ENCODE peak calls at places on chromosome 22, in six cellular contexts. Z is left ventricle myocardium inferior; O is CD8-positive, alpha-beta T cell; B is AG09309; S is fibroblast of mammary gland; X is GM12865. P is an unnamed sample.

GRCh38 chr22:47776329-47776728 is 1013.9 kb downstream of the TBC1D22A start:
- DNase-seq in O (no peak), B (no peak), S (no peak), X (no peak), Z (no peak), P (no peak)

GRCh38 chr22:45318558-45319318 is 9.0 kb downstream of the FAM118A start:
- DNase-seq in Z (no peak), O (peak), S (peak), B (peak), X (peak), P (no peak)

GRCh38 chr22:49583886-49584505 is 243.7 kb downstream of the BRD1 start:
- DNase-seq in O (no peak), X (no peak), Z (no peak), B (no peak), S (no peak), P (no peak)

GRCh38 chr22:41862160-41862529 is 29.2 kb downstream of the SREBF2 start:
- DNase-seq in X (peak), Z (no peak), O (peak), B (no peak), S (peak), P (no peak)

GRCh38 chr22:44671742-44672141 is 30.3 kb upstream of the PRR5 start:
- DNase-seq in S (peak), B (no peak), X (no peak), O (no peak), Z (no peak), P (no peak)

GRCh38 chr22:43263645-43264514 is 76.9 kb upstream of the TTLL12 start:
- DNase-seq in B (peak), Z (peak), X (peak), O (peak), S (peak), P (peak)

GRCh38 chr22:35637254-35637653 is 11.0 kb upstream of the APOL6 start:
- DNase-seq in X (no peak), Z (no peak), B (no peak), O (no peak), S (no peak), P (no peak)

GRCh38 chr22:47165338-47165931 is 403.0 kb downstream of the TBC1D22A start:
- DNase-seq in O (no peak), X (no peak), Z (no peak), B (no peak), S (no peak), P (peak)

GRCh38 chr22:47043835-47044721 is 281.6 kb downstream of the TBC1D22A start:
- DNase-seq in X (no peak), Z (no peak), B (no peak), O (no peak), S (peak), P (no peak)

GRCh38 chr22:24423519-24424000 is 3.8 kb upstream of the ADORA2A start:
- DNase-seq in O (peak), X (peak), B (no peak), S (no peak), Z (peak), P (peak)

GRCh38 chr22:35726933-35727332 is 9.3 kb downstream of the APOL5 start:
- DNase-seq in B (no peak), X (no peak), O (no peak), Z (no peak), S (no peak), P (no peak)

GRCh38 chr22:49334589-49334873 is 493.1 kb downstream of the BRD1 start:
- DNase-seq in O (no peak), Z (no peak), X (no peak), B (no peak), S (no peak), P (no peak)

GRCh38 chr22:26168934-26169311 is 339 bp upstream of the SEZ6L start:
- DNase-seq in O (no peak), X (no peak), B (no peak), Z (peak), S (no peak), P (no peak)

GRCh38 chr22:40206561-40206960 is 28.8 kb downstream of the TNRC6B start:
- DNase-seq in S (no peak), X (no peak), B (no peak), Z (no peak), O (no peak), P (no peak)

GRCh38 chr22:43446037-43446803 is 34.4 kb downstream of the MPPED1 start:
- DNase-seq in Z (no peak), X (no peak), S (no peak), O (no peak), B (no peak), P (no peak)

GRCh38 chr22:50178871-50179869 is 6.5 kb upstream of the TRABD start:
- DNase-seq in Z (no peak), S (no peak), X (no peak), O (no peak), B (no peak), P (no peak)

GRCh38 chr22:49151256-49152131 is 676.2 kb downstream of the BRD1 start:
- DNase-seq in Z (no peak), X (no peak), S (no peak), O (no peak), B (no peak), P (no peak)

GRCh38 chr22:40637181-40638150 is 947 bp upstream of the MRTFA start:
- DNase-seq in Z (peak), B (no peak), O (peak), X (peak), S (no peak), P (peak)

GRCh38 chr22:43152355-43153071 is 1.2 kb downstream of the TSPO start:
- DNase-seq in X (peak), B (no peak), O (peak), S (peak), Z (peak), P (peak)

GRCh38 chr22:45709004-45709739 is 37.5 kb downstream of the ATXN10 start:
- DNase-seq in X (no peak), O (no peak), B (peak), Z (no peak), S (peak), P (no peak)

GRCh38 chr22:44549021-44549420 is 51.0 kb upstream of the RTL6 start:
- DNase-seq in B (no peak), X (no peak), O (no peak), Z (no peak), S (no peak), P (no peak)

GRCh38 chr22:48844096-48844675 is 983.5 kb downstream of the BRD1 start:
- DNase-seq in Z (no peak), S (no peak), O (no peak), B (no peak), X (no peak), P (no peak)

GRCh38 chr22:46612904-46613605 is 7.1 kb upstream of the GRAMD4 start:
- DNase-seq in B (no peak), O (peak), S (no peak), Z (peak), X (peak), P (peak)

GRCh38 chr22:50258361-50259292 is 2.9 kb downstream of the MAPK12 start:
- DNase-seq in B (no peak), Z (peak), O (no peak), X (no peak), S (no peak), P (no peak)

GRCh38 chr22:41401781-41402648 is 20.3 kb downstream of the TEF start:
- DNase-seq in X (no peak), B (peak), O (no peak), S (peak), Z (peak), P (peak)

GRCh38 chr22:42365942-42366660 is 66.1 kb downstream of the NFAM1 start:
- DNase-seq in S (no peak), B (no peak), Z (no peak), X (no peak), O (no peak), P (peak)

GRCh38 chr22:49800408-49801238 is 27.1 kb downstream of the BRD1 start:
- DNase-seq in B (no peak), X (no peak), O (no peak), S (no peak), Z (no peak), P (no peak)

GRCh38 chr22:44497218-44497903 is 672 bp downstream of the RTL6 start:
- DNase-seq in O (no peak), B (no peak), Z (no peak), X (no peak), S (peak), P (no peak)

GRCh38 chr22:45602824-45603301 is 68.8 kb upstream of the ATXN10 start:
- DNase-seq in S (peak), X (peak), Z (no peak), O (no peak), B (peak), P (no peak)

GRCh38 chr22:31613904-31614296 is 48.1 kb downstream of the PISD start:
- DNase-seq in Z (no peak), X (no peak), O (no peak), S (no peak), B (no peak), P (no peak)

GRCh38 chr22:42905702-42906183 is 48.7 kb upstream of the ARFGAP3 start:
- DNase-seq in O (no peak), B (no peak), S (no peak), X (no peak), Z (peak), P (peak)

GRCh38 chr22:43262990-43263644 is 76.2 kb upstream of the TTLL12 start:
- DNase-seq in S (no peak), X (peak), Z (peak), O (peak), B (no peak), P (no peak)

DNA sequence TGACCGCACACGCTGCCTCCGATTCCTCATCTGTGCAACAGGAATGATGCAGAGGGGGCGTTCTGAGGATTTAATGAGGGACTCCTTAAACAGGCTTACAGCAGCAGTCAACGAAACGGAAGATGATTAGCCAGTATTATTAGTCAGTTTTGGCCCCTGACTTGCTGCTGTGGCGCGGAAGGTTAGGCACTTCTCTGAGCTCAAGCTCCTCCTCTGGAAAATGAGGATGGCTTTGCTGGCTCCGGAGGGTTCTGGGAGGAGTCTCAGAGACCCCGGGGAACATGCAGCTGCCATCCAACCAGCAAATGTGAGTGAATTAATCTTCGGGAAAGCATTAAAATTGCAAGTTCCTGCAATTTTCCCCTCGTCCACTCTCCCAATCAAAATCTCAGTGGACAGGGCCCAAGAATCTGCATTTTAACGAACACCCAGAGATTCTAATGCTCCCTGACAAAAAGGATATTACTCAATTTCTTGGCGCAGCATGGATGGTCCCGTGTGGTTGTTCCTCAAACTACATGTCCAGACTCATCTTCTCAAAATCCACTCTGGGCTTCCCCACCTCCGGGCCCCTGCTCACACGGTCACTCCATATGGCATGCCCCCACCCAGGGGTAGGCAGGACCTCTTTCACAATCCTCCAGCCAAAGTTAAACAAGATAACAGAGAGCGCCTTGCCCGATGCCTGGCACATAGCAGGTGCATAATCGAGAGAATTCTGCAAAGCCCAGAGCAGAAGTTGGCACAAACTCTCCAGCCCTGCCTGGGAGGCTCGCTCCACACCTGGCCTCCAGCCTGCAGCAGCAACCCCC is 6.4 kb downstream of the ELFN2 start:
- DNase-seq in X (no peak), B (no peak), Z (no peak), S (peak), O (no peak), P (no peak)
- H3K4me3 ChIP-seq in X (no peak), B (peak), Z (peak), S (peak), O (peak), P (no peak)

GRCh38 chr22:27919222-27919942 is at the start of gene PITPNB:
- DNase-seq in X (peak), S (peak), Z (peak), O (peak), B (peak), P (peak)

GRCh38 chr22:27925331-27925730 is 6.3 kb upstream of the PITPNB start:
- DNase-seq in B (no peak), S (no peak), Z (no peak), X (no peak), O (no peak), P (no peak)

GRCh38 chr22:27918351-27919221 is 470 bp downstream of the PITPNB start:
- DNase-seq in S (peak), O (peak), X (peak), Z (peak), B (no peak), P (peak)

GRCh38 chr22:27919943-27920755 is 1.1 kb upstream of the PITPNB start:
- DNase-seq in S (peak), O (no peak), X (no peak), Z (no peak), B (no peak), P (peak)
- TF ChIP-seq CTCF in S (peak), O (no peak), X (no peak), Z (no peak), B (no peak), P (peak)

GRCh38 chr22:30572840-30573593 is 1.4 kb downstream of the GAL3ST1 start:
- DNase-seq in B (no peak), S (no peak), X (no peak), Z (no peak), O (no peak), P (no peak)

GRCh38 chr22:30575859-30576258 is 1.4 kb upstream of the GAL3ST1 start:
- DNase-seq in X (no peak), Z (no peak), B (no peak), O (no peak), S (no peak), P (no peak)

GRCh38 chr22:30575011-30575671 is 676 bp upstream of the GAL3ST1 start:
- DNase-seq in S (peak), X (no peak), Z (peak), B (peak), O (no peak), P (peak)

GRCh38 chr22:30573594-30574094 is 821 bp downstream of the GAL3ST1 start:
- DNase-seq in O (no peak), Z (no peak), S (no peak), B (no peak), X (no peak), P (no peak)

GRCh38 chr22:30574095-30574981 is at the start of gene GAL3ST1:
- DNase-seq in Z (no peak), X (no peak), O (no peak), S (no peak), B (no peak), P (no peak)
- H3K4me3 ChIP-seq in Z (peak), X (no peak), O (no peak), S (no peak), B (no peak), P (no peak)

GRCh38 chr22:21051145-21051835 is 5.5 kb downstream of the LRRC74B start:
- DNase-seq in X (no peak), S (no peak), B (no peak), O (no peak), Z (no peak), P (no peak)
- TF ChIP-seq CTCF in X (no peak), S (no peak), B (no peak), O (no peak), Z (no peak), P (no peak)

GRCh38 chr22:29480512-29481264 is 670 bp downstream of the NEFH start:
- DNase-seq in S (peak), Z (peak), O (peak), B (no peak), X (no peak), P (no peak)
- H3K4me3 ChIP-seq in S (peak), Z (peak), O (no peak), B (no peak), X (no peak), P (no peak)